ENCODE peak calls at places on chromosomes 12 and 14, in six cellular contexts. D is DND-41, W is mammary epithelial cell, P is ovary, V is adrenal gland, J is cardiac muscle cell. F is an unnamed sample.

GRCh38 chr14:99733551-99734405 is 49.7 kb downstream of the CYP46A1 start:
- DNase-seq in J (no peak), D (no peak), V (peak), W (no peak), P (peak), F (peak)

GRCh38 chr12:112964067-112964670 is 14.2 kb upstream of the OAS2 start:
- DNase-seq in V (no peak), W (no peak), D (no peak), J (no peak), P (no peak), F (no peak)

GRCh38 chr14:39733741-39734140 is 301.5 kb upstream of the FBXO33 start:
- DNase-seq in V (no peak), W (no peak), P (no peak), D (no peak), J (no peak), F (no peak)

GRCh38 chr14:34911209-34912150 is 36.3 kb upstream of the BAZ1A start:
- DNase-seq in J (peak), W (peak), P (no peak), V (no peak), D (no peak), F (no peak)

GRCh38 chr12:106240821-106241220 is 7.0 kb downstream of the CKAP4 start:
- DNase-seq in W (no peak), J (no peak), P (no peak), V (no peak), D (no peak), F (no peak)

GRCh38 chr12:47813491-47814196 is 6.1 kb downstream of the HDAC7 start:
- DNase-seq in J (peak), V (no peak), W (no peak), P (peak), D (no peak), F (no peak)

GRCh38 chr12:4353785-4354208 is 25.7 kb downstream of the FGF23 start:
- DNase-seq in J (peak), W (peak), V (no peak), D (peak), P (no peak), F (no peak)

GRCh38 chr14:71050227-71050823 is 143.1 kb downstream of the PCNX1 start:
- DNase-seq in V (no peak), P (no peak), D (no peak), W (no peak), J (no peak), F (no peak)

GRCh38 chr14:45038256-45038655 is 45.7 kb upstream of the PRPF39 start:
- DNase-seq in W (no peak), D (no peak), P (no peak), V (no peak), J (no peak), F (no peak)

GRCh38 chr12:1246637-1247036 is 255.6 kb downstream of the ERC1 start:
- DNase-seq in D (no peak), J (no peak), P (no peak), V (no peak), W (no peak), F (no peak)

GRCh38 chr12:89306827-89307498 is 45.3 kb downstream of the DUSP6 start:
- DNase-seq in D (no peak), W (no peak), V (no peak), P (no peak), J (no peak), F (no peak)
- H3K27ac ChIP-seq in D (peak), W (no peak), V (no peak), P (no peak), J (peak), F (no peak)

GRCh38 chr12:131264625-131265024 is 310.9 kb downstream of the ADGRD1 start:
- DNase-seq in P (peak), V (no peak), W (no peak), J (no peak), D (no peak), F (no peak)

GRCh38 chr12:131267576-131267975 is 313.9 kb downstream of the ADGRD1 start:
- DNase-seq in J (no peak), P (no peak), W (no peak), D (no peak), V (no peak), F (no peak)

GRCh38 chr12:131263626-131264025 is 309.9 kb downstream of the ADGRD1 start:
- DNase-seq in J (no peak), V (no peak), P (no peak), D (no peak), W (no peak), F (no peak)

GRCh38 chr12:131269551-131269950 is 315.8 kb downstream of the ADGRD1 start:
- DNase-seq in J (no peak), W (no peak), P (no peak), V (no peak), D (no peak), F (no peak)

GRCh38 chr12:131266591-131267467 is 313.1 kb downstream of the ADGRD1 start:
- DNase-seq in P (no peak), W (no peak), V (no peak), D (no peak), J (no peak), F (no peak)
- H3K27ac ChIP-seq in P (peak), W (no peak), V (no peak), D (no peak), J (no peak), F (no peak)

GRCh38 chr12:117334098-117334497 is 27.3 kb downstream of the NOS1 start:
- DNase-seq in W (no peak), V (no peak), D (no peak), P (no peak), J (no peak), F (no peak)

GRCh38 chr12:117331691-117332090 is 29.7 kb downstream of the NOS1 start:
- DNase-seq in J (no peak), W (no peak), V (no peak), D (no peak), P (no peak), F (no peak)

GRCh38 chr12:117339104-117339503 is 22.3 kb downstream of the NOS1 start:
- DNase-seq in P (no peak), V (no peak), D (no peak), J (no peak), W (no peak), F (no peak)

GRCh38 chr12:117333331-117334000 is 28.0 kb downstream of the NOS1 start:
- DNase-seq in J (no peak), W (no peak), P (no peak), V (no peak), D (no peak), F (no peak)

GRCh38 chr12:117334855-117335587 is 26.4 kb downstream of the NOS1 start:
- DNase-seq in V (no peak), P (no peak), D (no peak), W (no peak), J (no peak), F (no peak)
- H3K27ac ChIP-seq in V (no peak), P (no peak), D (no peak), W (no peak), J (no peak), F (no peak)

GRCh38 chr12:124436366-124436765 is 131.0 kb downstream of the NCOR2 start:
- DNase-seq in W (no peak), P (no peak), D (no peak), V (no peak), J (no peak), F (no peak)
- H3K27ac ChIP-seq in W (no peak), P (no peak), D (no peak), V (no peak), J (no peak), F (peak)

DNA sequence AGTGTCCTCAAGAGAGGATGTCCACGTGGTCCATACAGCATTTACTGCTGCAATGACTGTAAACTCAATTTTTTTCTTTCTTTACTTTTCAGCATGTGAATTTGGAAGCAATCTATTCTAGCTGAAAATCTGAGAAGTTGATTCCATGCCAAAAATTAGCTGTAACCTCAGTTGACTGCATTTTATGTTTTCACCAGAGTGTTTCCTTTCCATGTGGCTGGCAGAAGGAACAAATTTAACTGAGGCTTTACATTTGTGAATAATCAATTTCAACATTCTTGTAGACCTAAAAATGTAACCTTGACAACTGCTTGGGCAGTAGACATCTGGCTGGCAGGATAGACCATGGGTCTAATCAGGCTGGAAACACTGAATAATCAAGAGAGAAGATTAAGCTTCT is 68.0 kb downstream of the ATP23 start:
- DNase-seq in D (no peak), P (no peak), V (no peak), W (no peak), J (no peak), F (no peak)
- H3K27ac ChIP-seq in D (no peak), P (no peak), V (no peak), W (no peak), J (no peak), F (no peak)

DNA sequence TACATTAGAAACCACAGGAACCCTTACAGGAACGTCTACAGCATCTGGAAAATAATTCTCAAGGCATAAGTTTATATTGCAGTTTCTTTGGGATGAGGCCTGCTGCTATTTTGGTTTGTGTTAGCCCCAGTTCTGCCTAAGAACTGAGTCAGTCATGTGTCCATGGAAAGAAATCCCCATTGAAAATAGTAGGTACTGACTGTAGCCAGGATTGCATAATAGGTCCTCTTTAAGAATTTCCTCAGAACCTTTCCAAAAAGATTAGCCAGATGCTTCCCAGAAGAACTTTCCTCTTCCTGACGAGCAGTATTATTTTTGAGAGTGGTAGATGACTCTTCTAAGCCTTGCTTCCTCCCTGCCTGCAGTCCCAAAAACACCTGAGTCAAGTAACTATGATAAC is 52.6 kb downstream of the RASSF8 start:
- DNase-seq in J (no peak), P (no peak), V (no peak), W (peak), D (no peak), F (no peak)
- H3K27ac ChIP-seq in J (peak), P (peak), V (peak), W (peak), D (no peak), F (peak)

GRCh38 chr12:16857456-16857923 is 251.5 kb upstream of the LMO3 start:
- DNase-seq in P (no peak), V (no peak), W (no peak), D (no peak), J (no peak), F (no peak)
- H3K27ac ChIP-seq in P (no peak), V (no peak), W (no peak), D (no peak), J (no peak), F (no peak)

GRCh38 chr12:46227616-46228015 is 41.2 kb downstream of the SLC38A1 start:
- DNase-seq in P (no peak), V (no peak), J (no peak), D (no peak), W (no peak), F (no peak)

GRCh38 chr12:46221255-46222128 is 47.4 kb downstream of the SLC38A1 start:
- DNase-seq in J (no peak), V (no peak), D (no peak), P (no peak), W (peak), F (no peak)

GRCh38 chr12:46223047-46223446 is 45.8 kb downstream of the SLC38A1 start:
- DNase-seq in P (no peak), W (no peak), V (no peak), J (no peak), D (no peak), F (no peak)

GRCh38 chr12:46222642-46223041 is 46.2 kb downstream of the SLC38A1 start:
- DNase-seq in V (no peak), P (no peak), D (no peak), J (no peak), W (no peak), F (no peak)

GRCh38 chr12:46224401-46224800 is 44.4 kb downstream of the SLC38A1 start:
- DNase-seq in V (no peak), W (no peak), D (no peak), J (no peak), P (no peak), F (peak)
- H3K27ac ChIP-seq in V (no peak), W (no peak), D (no peak), J (no peak), P (no peak), F (peak)

GRCh38 chr12:69046920-69047319 is 113.9 kb upstream of the CPM start:
- DNase-seq in P (no peak), W (no peak), V (no peak), D (no peak), J (no peak), F (no peak)
- H3K27ac ChIP-seq in P (no peak), W (no peak), V (no peak), D (no peak), J (no peak), F (no peak)

F was measured in left ventricle myocardium inferior.